ENCODE peak calls at places on chromosomes 16 and 17, in nine cellular contexts. One of them, this sample, is unnamed.

GRCh38 chr17:74822329-74823175 is 37.1 kb downstream of the GRIN2C start:
- DNase-seq in CD4-positive, alpha-beta T cell: no peak
- DNase-seq in heart right ventricle: peak
- DNase-seq in PC-9: no peak
- DNase-seq in tibial nerve: peak
- DNase-seq in lung: no peak
- DNase-seq in adrenal gland: no peak
- DNase-seq in CD8-positive, alpha-beta T cell: no peak
- DNase-seq in RWPE1: no peak
- DNase-seq in this sample: no peak

GRCh38 chr17:45748911-45749310 is 35.2 kb upstream of the CRHR1 start:
- DNase-seq in CD4-positive, alpha-beta T cell: no peak
- DNase-seq in adrenal gland: no peak
- DNase-seq in tibial nerve: no peak
- DNase-seq in PC-9: no peak
- DNase-seq in heart right ventricle: no peak
- DNase-seq in RWPE1: no peak
- DNase-seq in lung: no peak
- DNase-seq in CD8-positive, alpha-beta T cell: no peak
- DNase-seq in this sample: no peak

GRCh38 chr17:45013021-45013997 is 38.1 kb downstream of the DCAKD start:
- DNase-seq in tibial nerve: no peak
- DNase-seq in lung: no peak
- DNase-seq in adrenal gland: no peak
- DNase-seq in RWPE1: no peak
- DNase-seq in PC-9: no peak
- DNase-seq in CD4-positive, alpha-beta T cell: no peak
- DNase-seq in CD8-positive, alpha-beta T cell: no peak
- DNase-seq in heart right ventricle: peak
- DNase-seq in this sample: no peak

GRCh38 chr17:80944326-80944725 is 47.3 kb upstream of the CHMP6 start:
- DNase-seq in RWPE1: no peak
- DNase-seq in CD4-positive, alpha-beta T cell: no peak
- DNase-seq in lung: no peak
- DNase-seq in tibial nerve: no peak
- DNase-seq in adrenal gland: no peak
- DNase-seq in heart right ventricle: no peak
- DNase-seq in CD8-positive, alpha-beta T cell: no peak
- DNase-seq in PC-9: no peak
- DNase-seq in this sample: no peak

GRCh38 chr17:42519546-42520444 is 16.2 kb upstream of the NAGLU start:
- DNase-seq in PC-9: peak
- DNase-seq in CD8-positive, alpha-beta T cell: no peak
- DNase-seq in heart right ventricle: peak
- DNase-seq in tibial nerve: peak
- DNase-seq in adrenal gland: peak
- DNase-seq in lung: peak
- DNase-seq in RWPE1: peak
- DNase-seq in CD4-positive, alpha-beta T cell: no peak
- DNase-seq in this sample: peak

GRCh38 chr17:29555840-29556239 is 11.0 kb downstream of the ABHD15 start:
- DNase-seq in PC-9: no peak
- DNase-seq in CD8-positive, alpha-beta T cell: no peak
- DNase-seq in adrenal gland: no peak
- DNase-seq in CD4-positive, alpha-beta T cell: no peak
- DNase-seq in tibial nerve: no peak
- DNase-seq in RWPE1: no peak
- DNase-seq in lung: no peak
- DNase-seq in heart right ventricle: no peak
- DNase-seq in this sample: no peak

GRCh38 chr16:47873434-47873833 is 282.4 kb downstream of the ABCC12 start:
- DNase-seq in CD4-positive, alpha-beta T cell: no peak
- DNase-seq in adrenal gland: no peak
- DNase-seq in tibial nerve: no peak
- DNase-seq in heart right ventricle: no peak
- DNase-seq in PC-9: no peak
- DNase-seq in lung: no peak
- DNase-seq in CD8-positive, alpha-beta T cell: no peak
- DNase-seq in RWPE1: no peak
- DNase-seq in this sample: no peak

GRCh38 chr17:80008848-80009247 is 26.8 kb downstream of the TBC1D16 start:
- DNase-seq in lung: no peak
- DNase-seq in heart right ventricle: no peak
- DNase-seq in RWPE1: no peak
- DNase-seq in tibial nerve: no peak
- DNase-seq in CD8-positive, alpha-beta T cell: no peak
- DNase-seq in PC-9: no peak
- DNase-seq in CD4-positive, alpha-beta T cell: no peak
- DNase-seq in adrenal gland: no peak
- DNase-seq in this sample: peak

GRCh38 chr16:87325480-87325879 is 8.3 kb upstream of the C16orf95 start:
- DNase-seq in CD4-positive, alpha-beta T cell: no peak
- DNase-seq in tibial nerve: no peak
- DNase-seq in adrenal gland: no peak
- DNase-seq in heart right ventricle: no peak
- DNase-seq in lung: no peak
- DNase-seq in RWPE1: no peak
- DNase-seq in CD8-positive, alpha-beta T cell: no peak
- DNase-seq in PC-9: no peak
- DNase-seq in this sample: no peak

GRCh38 chr17:19372439-19372838 is 5.9 kb upstream of the MAPK7 start:
- DNase-seq in CD4-positive, alpha-beta T cell: no peak
- DNase-seq in CD8-positive, alpha-beta T cell: no peak
- DNase-seq in PC-9: no peak
- DNase-seq in tibial nerve: no peak
- DNase-seq in RWPE1: no peak
- DNase-seq in lung: no peak
- DNase-seq in heart right ventricle: no peak
- DNase-seq in adrenal gland: no peak
- DNase-seq in this sample: no peak

GRCh38 chr17:72205357-72205756 is 84.5 kb downstream of the SOX9 start:
- DNase-seq in PC-9: no peak
- DNase-seq in CD4-positive, alpha-beta T cell: no peak
- DNase-seq in CD8-positive, alpha-beta T cell: no peak
- DNase-seq in adrenal gland: no peak
- DNase-seq in tibial nerve: no peak
- DNase-seq in RWPE1: no peak
- DNase-seq in lung: no peak
- DNase-seq in heart right ventricle: no peak
- DNase-seq in this sample: no peak

GRCh38 chr17:27290916-27291598 is 2.9 kb upstream of the WSB1 start:
- DNase-seq in CD8-positive, alpha-beta T cell: no peak
- DNase-seq in CD4-positive, alpha-beta T cell: no peak
- DNase-seq in tibial nerve: no peak
- DNase-seq in heart right ventricle: no peak
- DNase-seq in lung: no peak
- DNase-seq in adrenal gland: no peak
- DNase-seq in RWPE1: no peak
- DNase-seq in PC-9: no peak
- DNase-seq in this sample: no peak

GRCh38 chr16:66070140-66070887 is 296.2 kb upstream of the CDH5 start:
- DNase-seq in CD4-positive, alpha-beta T cell: no peak
- DNase-seq in tibial nerve: peak
- DNase-seq in PC-9: no peak
- DNase-seq in lung: peak
- DNase-seq in CD8-positive, alpha-beta T cell: no peak
- DNase-seq in RWPE1: no peak
- DNase-seq in adrenal gland: peak
- DNase-seq in heart right ventricle: peak
- DNase-seq in this sample: peak

GRCh38 chr16:66065869-66066403 is 300.6 kb upstream of the CDH5 start:
- DNase-seq in tibial nerve: no peak
- DNase-seq in adrenal gland: no peak
- DNase-seq in CD8-positive, alpha-beta T cell: no peak
- DNase-seq in RWPE1: no peak
- DNase-seq in CD4-positive, alpha-beta T cell: no peak
- DNase-seq in heart right ventricle: no peak
- DNase-seq in PC-9: no peak
- DNase-seq in lung: no peak
- DNase-seq in this sample: no peak

GRCh38 chr16:66064811-66065530 is 301.5 kb upstream of the CDH5 start:
- DNase-seq in heart right ventricle: no peak
- DNase-seq in PC-9: no peak
- DNase-seq in CD4-positive, alpha-beta T cell: no peak
- DNase-seq in adrenal gland: no peak
- DNase-seq in RWPE1: no peak
- DNase-seq in tibial nerve: no peak
- DNase-seq in CD8-positive, alpha-beta T cell: no peak
- DNase-seq in lung: no peak
- DNase-seq in this sample: no peak

GRCh38 chr16:66069576-66069975 is 296.9 kb upstream of the CDH5 start:
- DNase-seq in PC-9: no peak
- DNase-seq in RWPE1: no peak
- DNase-seq in heart right ventricle: no peak
- DNase-seq in lung: no peak
- DNase-seq in adrenal gland: no peak
- DNase-seq in CD4-positive, alpha-beta T cell: no peak
- DNase-seq in CD8-positive, alpha-beta T cell: no peak
- DNase-seq in tibial nerve: no peak
- DNase-seq in this sample: no peak
- H3K27ac ChIP-seq in PC-9: no peak
- H3K27ac ChIP-seq in RWPE1: no peak
- H3K27ac ChIP-seq in heart right ventricle: no peak
- H3K27ac ChIP-seq in lung: no peak
- H3K27ac ChIP-seq in adrenal gland: no peak
- H3K27ac ChIP-seq in CD4-positive, alpha-beta T cell: no peak
- H3K27ac ChIP-seq in CD8-positive, alpha-beta T cell: no peak
- H3K27ac ChIP-seq in tibial nerve: no peak
- H3K27ac ChIP-seq in this sample: peak

GRCh38 chr17:35242158-35242804 is 591 bp upstream of the SLFN5 start:
- DNase-seq in lung: peak
- DNase-seq in heart right ventricle: peak
- DNase-seq in CD4-positive, alpha-beta T cell: peak
- DNase-seq in RWPE1: peak
- DNase-seq in PC-9: peak
- DNase-seq in adrenal gland: peak
- DNase-seq in CD8-positive, alpha-beta T cell: peak
- DNase-seq in tibial nerve: peak
- DNase-seq in this sample: peak
- TF ChIP-seq CTCF in lung: no peak
- TF ChIP-seq CTCF in heart right ventricle: no peak
- TF ChIP-seq CTCF in CD4-positive, alpha-beta T cell: peak
- TF ChIP-seq CTCF in RWPE1: peak
- TF ChIP-seq CTCF in PC-9: peak
- TF ChIP-seq CTCF in adrenal gland: peak
- TF ChIP-seq CTCF in CD8-positive, alpha-beta T cell: peak
- TF ChIP-seq CTCF in tibial nerve: peak
- TF ChIP-seq CTCF in this sample: peak

GRCh38 chr17:49741009-49741691 is 22.8 kb downstream of the FAM117A start:
- DNase-seq in heart right ventricle: no peak
- DNase-seq in lung: no peak
- DNase-seq in RWPE1: no peak
- DNase-seq in CD4-positive, alpha-beta T cell: no peak
- DNase-seq in CD8-positive, alpha-beta T cell: no peak
- DNase-seq in tibial nerve: no peak
- DNase-seq in PC-9: no peak
- DNase-seq in adrenal gland: no peak
- DNase-seq in this sample: no peak

GRCh38 chr17:49739662-49740271 is 24.2 kb downstream of the FAM117A start:
- DNase-seq in lung: peak
- DNase-seq in RWPE1: no peak
- DNase-seq in adrenal gland: peak
- DNase-seq in PC-9: peak
- DNase-seq in CD8-positive, alpha-beta T cell: peak
- DNase-seq in heart right ventricle: peak
- DNase-seq in tibial nerve: peak
- DNase-seq in CD4-positive, alpha-beta T cell: peak
- DNase-seq in this sample: peak

GRCh38 chr17:49741692-49742076 is 22.2 kb downstream of the FAM117A start:
- DNase-seq in CD8-positive, alpha-beta T cell: no peak
- DNase-seq in RWPE1: no peak
- DNase-seq in tibial nerve: no peak
- DNase-seq in heart right ventricle: no peak
- DNase-seq in lung: no peak
- DNase-seq in PC-9: no peak
- DNase-seq in adrenal gland: no peak
- DNase-seq in CD4-positive, alpha-beta T cell: no peak
- DNase-seq in this sample: no peak

GRCh38 chr17:49742256-49742655 is 21.7 kb downstream of the FAM117A start:
- DNase-seq in CD8-positive, alpha-beta T cell: no peak
- DNase-seq in lung: no peak
- DNase-seq in adrenal gland: no peak
- DNase-seq in heart right ventricle: no peak
- DNase-seq in tibial nerve: no peak
- DNase-seq in RWPE1: no peak
- DNase-seq in PC-9: no peak
- DNase-seq in CD4-positive, alpha-beta T cell: no peak
- DNase-seq in this sample: no peak

GRCh38 chr17:49738456-49739163 is 25.3 kb downstream of the FAM117A start:
- DNase-seq in PC-9: no peak
- DNase-seq in RWPE1: no peak
- DNase-seq in tibial nerve: no peak
- DNase-seq in CD4-positive, alpha-beta T cell: no peak
- DNase-seq in heart right ventricle: no peak
- DNase-seq in lung: no peak
- DNase-seq in adrenal gland: peak
- DNase-seq in CD8-positive, alpha-beta T cell: no peak
- DNase-seq in this sample: peak
- H3K27ac ChIP-seq in PC-9: no peak
- H3K27ac ChIP-seq in RWPE1: no peak
- H3K27ac ChIP-seq in tibial nerve: peak
- H3K27ac ChIP-seq in CD4-positive, alpha-beta T cell: peak
- H3K27ac ChIP-seq in heart right ventricle: peak
- H3K27ac ChIP-seq in lung: peak
- H3K27ac ChIP-seq in adrenal gland: no peak
- H3K27ac ChIP-seq in CD8-positive, alpha-beta T cell: peak
- H3K27ac ChIP-seq in this sample: no peak

GRCh38 chr17:34566201-34566600 is 13.2 kb upstream of the TMEM132E start:
- DNase-seq in RWPE1: no peak
- DNase-seq in heart right ventricle: no peak
- DNase-seq in tibial nerve: no peak
- DNase-seq in CD4-positive, alpha-beta T cell: no peak
- DNase-seq in CD8-positive, alpha-beta T cell: no peak
- DNase-seq in adrenal gland: no peak
- DNase-seq in PC-9: no peak
- DNase-seq in lung: no peak
- DNase-seq in this sample: no peak

GRCh38 chr17:34566873-34567272 is 12.5 kb upstream of the TMEM132E start:
- DNase-seq in CD8-positive, alpha-beta T cell: no peak
- DNase-seq in tibial nerve: no peak
- DNase-seq in adrenal gland: no peak
- DNase-seq in heart right ventricle: no peak
- DNase-seq in RWPE1: no peak
- DNase-seq in PC-9: no peak
- DNase-seq in CD4-positive, alpha-beta T cell: no peak
- DNase-seq in lung: no peak
- DNase-seq in this sample: no peak

GRCh38 chr17:34561328-34561727 is 18.1 kb upstream of the TMEM132E start:
- DNase-seq in tibial nerve: no peak
- DNase-seq in PC-9: no peak
- DNase-seq in adrenal gland: no peak
- DNase-seq in CD8-positive, alpha-beta T cell: no peak
- DNase-seq in CD4-positive, alpha-beta T cell: no peak
- DNase-seq in RWPE1: no peak
- DNase-seq in heart right ventricle: no peak
- DNase-seq in lung: no peak
- DNase-seq in this sample: no peak

GRCh38 chr17:34565715-34566114 is 13.7 kb upstream of the TMEM132E start:
- DNase-seq in heart right ventricle: no peak
- DNase-seq in RWPE1: no peak
- DNase-seq in tibial nerve: no peak
- DNase-seq in PC-9: no peak
- DNase-seq in adrenal gland: no peak
- DNase-seq in CD4-positive, alpha-beta T cell: no peak
- DNase-seq in lung: no peak
- DNase-seq in CD8-positive, alpha-beta T cell: no peak
- DNase-seq in this sample: no peak

GRCh38 chr17:34562387-34562786 is 17.0 kb upstream of the TMEM132E start:
- DNase-seq in PC-9: no peak
- DNase-seq in tibial nerve: no peak
- DNase-seq in adrenal gland: no peak
- DNase-seq in CD4-positive, alpha-beta T cell: no peak
- DNase-seq in CD8-positive, alpha-beta T cell: no peak
- DNase-seq in RWPE1: no peak
- DNase-seq in heart right ventricle: no peak
- DNase-seq in lung: no peak
- DNase-seq in this sample: no peak
- TF ChIP-seq CTCF in PC-9: peak
- TF ChIP-seq CTCF in tibial nerve: no peak
- TF ChIP-seq CTCF in adrenal gland: no peak
- TF ChIP-seq CTCF in CD4-positive, alpha-beta T cell: peak
- TF ChIP-seq CTCF in CD8-positive, alpha-beta T cell: peak
- TF ChIP-seq CTCF in RWPE1: no peak
- TF ChIP-seq CTCF in heart right ventricle: no peak
- TF ChIP-seq CTCF in lung: no peak
- TF ChIP-seq CTCF in this sample: no peak